ENCODE peak calls at places on chromosomes 2 and 18, in five cellular contexts. M is HepG2, V is GM12892, U is H1, K is GM12878. D is an unnamed sample.

GRCh38 chr2:126408671-126409070 is 247.3 kb upstream of the GYPC start:
- DNase-seq in M (no peak), V (no peak), U (no peak), K (no peak), D (no peak)

GRCh38 chr2:170502400-170503135 is 212.6 kb upstream of the SP5 start:
- DNase-seq in M (no peak), V (no peak), U (peak; percentile 27), K (no peak), D (no peak)

GRCh38 chr2:107992069-107992468 is 5.7 kb downstream of the SLC5A7 start:
- DNase-seq in M (no peak), V (no peak), U (no peak), K (no peak), D (no peak)

GRCh38 chr2:209970271-209970670 is 32.2 kb upstream of the RPE start:
- DNase-seq in M (peak; percentile 50), V (no peak), U (no peak), K (no peak), D (no peak)

GRCh38 chr2:88607416-88607815 is 19.8 kb downstream of the EIF2AK3 start:
- DNase-seq in M (no peak), V (no peak), U (no peak), K (no peak), D (no peak)

GRCh38 chr2:17271401-17271800 is 246.8 kb downstream of the RAD51AP2 start:
- DNase-seq in M (no peak), V (no peak), U (no peak), K (no peak), D (no peak)

GRCh38 chr2:197929008-197929885 is 124.9 kb downstream of the PLCL1 start:
- DNase-seq in M (no peak), V (no peak), U (no peak), K (no peak), D (no peak)

GRCh38 chr2:224268441-224268840 is 133.5 kb downstream of the FAM124B start:
- DNase-seq in M (peak; percentile 49), V (no peak), U (no peak), K (no peak), D (no peak)

GRCh38 chr2:153072077-153072476 is 353.7 kb downstream of the ARL6IP6 start:
- DNase-seq in M (no peak), V (no peak), U (no peak), K (no peak), D (no peak)

GRCh38 chr2:37816686-37817085 is 108.4 kb upstream of the RMDN2 start:
- DNase-seq in M (no peak), V (no peak), U (no peak), K (no peak), D (no peak)

GRCh38 chr18:73577365-73577764 is 570.3 kb downstream of the FBXO15 start:
- DNase-seq in M (no peak), V (no peak), U (no peak), K (no peak), D (no peak)

GRCh38 chr2:172178035-172178434 is 75.3 kb upstream of the DLX2 start:
- DNase-seq in M (no peak), V (no peak), U (no peak), K (no peak), D (no peak)

GRCh38 chr18:3329471-3329870 is 67.5 kb downstream of the MYL12B start:
- DNase-seq in M (no peak), V (no peak), U (no peak), K (no peak), D (no peak)

GRCh38 chr2:75324141-75324540 is 124.8 kb upstream of the TACR1 start:
- DNase-seq in M (no peak), V (no peak), U (no peak), K (no peak), D (no peak)

GRCh38 chr2:70887550-70888229 is 48.0 kb upstream of the ATP6V1B1 start:
- DNase-seq in M (no peak), V (no peak), U (no peak), K (no peak), D (no peak)

GRCh38 chr18:78915446-78916008 is 64.1 kb upstream of the SALL3 start:
- DNase-seq in M (no peak), V (no peak), U (no peak), K (no peak), D (no peak)

GRCh38 chr2:85502720-85503119 is 36.2 kb upstream of the MAT2A start:
- DNase-seq in M (no peak), V (no peak), U (no peak), K (no peak), D (no peak)

GRCh38 chr2:152012697-152013096 is 86.1 kb downstream of the CACNB4 start:
- DNase-seq in M (no peak), V (no peak), U (no peak), K (no peak), D (no peak)

GRCh38 chr2:37555457-37555856 is 116.0 kb downstream of the CDC42EP3 start:
- DNase-seq in M (no peak), V (no peak), U (no peak), K (no peak), D (no peak)

GRCh38 chr2:101905746-101906336 is 85.9 kb upstream of the IL1R2 start:
- DNase-seq in M (no peak), V (no peak), U (no peak), K (no peak), D (no peak)

GRCh38 chr2:195304310-195304709 is 352.7 kb upstream of the SLC39A10 start:
- DNase-seq in M (peak; percentile 35), V (no peak), U (peak; percentile 13), K (no peak), D (no peak)

GRCh38 chr2:61988462-61989366 is 83.2 kb downstream of the COMMD1 start:
- DNase-seq in M (no peak), V (no peak), U (no peak), K (no peak), D (no peak)

GRCh38 chr2:98822301-98823164 is 91.6 kb upstream of the MGAT4A start:
- DNase-seq in M (no peak), V (peak; percentile 34), U (no peak), K (no peak), D (no peak)

GRCh38 chr18:25561923-25562322 is 210.0 kb upstream of the ZNF521 start:
- DNase-seq in M (peak; percentile 12), V (no peak), U (no peak), K (no peak), D (peak; percentile 2)

GRCh38 chr2:239307921-239308620 is 92.7 kb downstream of the HDAC4 start:
- DNase-seq in M (no peak), V (no peak), U (no peak), K (no peak), D (no peak)

GRCh38 chr18:35042389-35043066 is 1.3 kb downstream of the MAPRE2 start:
- DNase-seq in M (no peak), V (no peak), U (no peak), K (no peak), D (no peak)

GRCh38 chr18:23871410-23871809 is 143.1 kb upstream of the TTC39C start:
- DNase-seq in M (no peak), V (no peak), U (no peak), K (peak; percentile 21), D (peak; percentile 25)
- TF ChIP-seq TAF1 in M (no peak), V (no peak), U (no peak), K (no peak), D (no peak)

GRCh38 chr18:60500960-60501359 is 128.4 kb upstream of the MC4R start:
- DNase-seq in M (no peak), V (no peak), U (no peak), K (no peak), D (no peak)

GRCh38 chr18:60503166-60503565 is 130.6 kb upstream of the MC4R start:
- DNase-seq in M (no peak), V (no peak), U (no peak), K (no peak), D (no peak)

GRCh38 chr18:60506190-60506589 is 133.6 kb upstream of the MC4R start:
- DNase-seq in M (no peak), V (no peak), U (no peak), K (no peak), D (no peak)

GRCh38 chr18:60508108-60508507 is 135.5 kb upstream of the MC4R start:
- DNase-seq in M (no peak), V (no peak), U (no peak), K (no peak), D (no peak)

GRCh38 chr18:60506682-60507081 is 134.1 kb upstream of the MC4R start:
- DNase-seq in M (no peak), V (no peak), U (no peak), K (no peak), D (no peak)
- TF ChIP-seq POLR2A in M (no peak), V (no peak), U (no peak), K (no peak), D (no peak)

DNA sequence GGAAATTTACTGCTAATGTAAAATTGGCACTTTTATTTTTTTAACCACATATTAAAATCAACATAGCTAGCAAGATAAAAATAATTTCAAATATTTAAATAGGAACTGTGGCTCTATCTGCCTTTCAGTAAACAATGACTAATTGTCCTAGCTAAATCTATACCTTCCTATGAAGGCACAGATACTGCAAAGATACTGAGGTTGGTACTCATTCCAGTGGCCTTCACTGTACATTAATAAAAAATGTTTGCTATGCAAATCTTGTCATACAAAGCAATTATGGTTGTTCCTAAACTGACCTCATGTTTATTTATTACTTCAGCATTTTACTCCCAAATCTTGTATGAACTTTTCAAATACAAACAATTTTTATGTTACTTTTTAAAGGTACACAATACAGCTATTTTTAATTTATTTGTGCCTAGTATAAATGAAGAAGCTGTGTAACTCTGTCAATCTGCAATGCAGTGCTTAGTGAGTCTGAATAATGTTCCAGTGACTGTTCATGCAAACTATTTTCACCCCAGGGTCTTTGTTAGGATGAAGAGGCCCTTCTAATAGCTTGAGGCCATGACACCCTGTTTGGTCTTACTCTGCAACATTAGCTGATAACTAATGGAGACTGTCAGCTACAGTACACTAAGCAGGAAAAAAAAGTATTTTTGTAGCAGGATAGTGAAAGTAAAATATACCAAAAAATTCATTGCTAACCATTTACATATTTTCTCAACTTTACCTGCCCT is 9.3 kb upstream of the ERBB4 start:
- DNase-seq in M (no peak), V (no peak), U (no peak), K (no peak), D (no peak)
- TF ChIP-seq TAF1 in M (no peak), V (no peak), U (no peak), K (no peak), D (no peak)

GRCh38 chr2:96952016-96952750 is 34.2 kb downstream of the FAM178B start:
- DNase-seq in M (no peak), V (no peak), U (no peak), K (no peak), D (no peak)

GRCh38 chr2:96952976-96953610 is 33.3 kb downstream of the FAM178B start:
- DNase-seq in M (no peak), V (no peak), U (no peak), K (no peak), D (no peak)

GRCh38 chr2:96950391-96951124 is 35.8 kb downstream of the FAM178B start:
- DNase-seq in M (no peak), V (no peak), U (no peak), K (no peak), D (no peak)

GRCh38 chr2:96949701-96950350 is 36.6 kb downstream of the FAM178B start:
- DNase-seq in M (no peak), V (no peak), U (no peak), K (no peak), D (no peak)

DNA sequence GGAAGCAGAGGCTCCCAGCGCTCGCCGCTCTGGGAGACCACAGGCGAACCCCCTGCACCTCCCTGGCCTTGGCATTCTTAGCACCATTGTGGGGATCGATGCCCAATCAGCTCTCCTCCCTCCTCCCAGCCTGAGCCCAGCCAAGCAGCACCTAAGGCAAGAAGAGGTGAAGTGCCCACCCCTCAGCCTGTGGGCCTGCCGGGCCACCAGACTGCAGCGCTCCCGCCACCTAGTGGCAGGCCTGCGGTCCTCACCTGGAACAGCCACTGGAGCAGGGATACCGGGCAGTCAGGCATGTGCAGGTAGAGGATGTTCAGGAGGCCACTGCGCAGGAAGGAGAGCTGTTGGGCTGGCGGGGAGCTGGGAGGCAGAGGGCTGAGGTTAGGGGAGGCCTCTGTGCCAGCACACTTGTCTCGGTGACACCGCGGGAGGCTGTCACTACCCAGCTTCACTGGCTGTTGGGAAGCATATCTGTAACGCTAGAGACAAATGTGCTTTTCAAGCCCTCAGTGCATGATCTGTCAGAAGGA is 35.2 kb downstream of the FAM178B start:
- DNase-seq in M (peak; percentile 64), V (peak; percentile 84), U (peak; percentile 75), K (no peak), D (peak; percentile 81)
- TF ChIP-seq POLR2A in M (no peak), V (no peak), U (no peak), K (no peak), D (no peak)

D was measured in GM12891.